ENCODE peak calls at places on chromosomes 13 and 19, in nine cellular contexts. J is islet precursor cell; X is adrenal gland; D is activated CD4-positive, alpha-beta T cell treated with anti-CD3 and anti-CD28 coated beads, Interleukin-2, amount 10 ng/mL, durations not matched to agents 7 days and 5 days; I is NCI-H1092; O is substantia nigra; S is activated T-cell treated with anti-CD3 and anti-CD28 coated beads, Interleukin-2, amount 50 U/mL, for 72 hours; E is ascending aorta; L is NCI-H2171. Z is an unnamed sample.

GRCh38 chr13:27770809-27771208 is 21.5 kb upstream of the GSX1 start:
- DNase-seq in S (peak; percentile 26), O (no peak), X (no peak), I (no peak), E (no peak), D (peak; percentile 46), J (peak; percentile 77), L (no peak), Z (peak; percentile 18)

GRCh38 chr19:39355253-39355652 is 13.0 kb downstream of the SAMD4B start:
- DNase-seq in D (no peak), I (no peak), J (no peak), X (no peak), E (no peak), L (no peak), S (no peak), O (peak; percentile 25), Z (no peak)

GRCh38 chr19:18414504-18415176 is 4.6 kb upstream of the SSBP4 start:
- DNase-seq in E (no peak), S (no peak), L (no peak), J (no peak), X (peak; percentile 53), I (no peak), O (no peak), D (peak; percentile 39), Z (no peak)

GRCh38 chr13:41259875-41260501 is 3.4 kb downstream of the MTRF1 start:
- DNase-seq in X (no peak), I (no peak), S (no peak), E (no peak), O (no peak), L (no peak), J (no peak), D (no peak), Z (no peak)

GRCh38 chr13:66224644-66225043 is 1005.5 kb downstream of the PCDH9 start:
- DNase-seq in I (no peak), S (no peak), E (no peak), O (no peak), X (no peak), L (no peak), D (no peak), J (peak; percentile 66), Z (no peak)

GRCh38 chr19:16067205-16067938 is 8.9 kb upstream of the TPM4 start:
- DNase-seq in D (no peak), S (no peak), J (no peak), E (peak; percentile 96), I (no peak), L (no peak), O (peak; percentile 35), X (peak; percentile 76), Z (no peak)

GRCh38 chr13:67735651-67736050 is 505.5 kb upstream of the PCDH9 start:
- DNase-seq in J (no peak), X (no peak), I (no peak), D (no peak), E (no peak), L (no peak), S (no peak), O (no peak), Z (no peak)

GRCh38 chr19:38537071-38537847 is 80.5 kb downstream of the MAP4K1 start:
- DNase-seq in L (no peak), I (no peak), J (no peak), X (no peak), E (no peak), S (no peak), D (no peak), O (no peak), Z (no peak)

GRCh38 chr13:109968876-109969577 is 182.6 kb upstream of the IRS2 start:
- DNase-seq in X (no peak), I (no peak), O (no peak), E (no peak), L (no peak), S (no peak), J (no peak), D (no peak), Z (no peak)

Z was measured in Panc1.